ENCODE peak calls at places on chromosome 12, in four cellular contexts. D, X, I and L are unnamed samples.

GRCh38 chr12:51868821-51869489 is 18.9 kb upstream of the ANKRD33 start:
- DNase-seq in X (no peak), I (no peak), D (no peak), L (peak; percentile 33)

GRCh38 chr12:108989381-108989780 is 31.5 kb downstream of the SVOP start:
- DNase-seq in X (no peak), I (no peak), D (no peak), L (no peak)

GRCh38 chr12:120872487-120872886 is 31.7 kb downstream of the SPPL3 start:
- DNase-seq in X (no peak), I (no peak), D (no peak), L (no peak)

GRCh38 chr12:132145334-132145733 is 1.1 kb downstream of the NOC4L start:
- DNase-seq in I (no peak), D (no peak), X (no peak), L (no peak)

GRCh38 chr12:131609762-131610161 is 101.1 kb upstream of the SFSWAP start:
- DNase-seq in D (no peak), I (no peak), X (no peak), L (no peak)

GRCh38 chr12:79174656-79175055 is 310.1 kb downstream of the SYT1 start:
- DNase-seq in I (no peak), D (no peak), X (no peak), L (peak; percentile 73)

GRCh38 chr12:104213952-104214351 is 1.6 kb upstream of the TXNRD1 start:
- DNase-seq in I (no peak), D (no peak), X (no peak), L (no peak)

GRCh38 chr12:64236549-64236948 is 14.5 kb upstream of the KICS2 start:
- DNase-seq in X (no peak), D (no peak), I (no peak), L (no peak)

GRCh38 chr12:108812324-108812723 is 45.1 kb downstream of the SSH1 start:
- DNase-seq in X (no peak), I (no peak), D (no peak), L (no peak)

GRCh38 chr12:51362307-51362706 is 15.8 kb upstream of the CELA1 start:
- DNase-seq in X (no peak), D (no peak), I (no peak), L (no peak)

GRCh38 chr12:109130755-109131521 is 14.6 kb downstream of the ACACB start:
- DNase-seq in D (no peak), X (no peak), I (no peak), L (no peak)

GRCh38 chr12:127548123-127548553 is 718.8 kb upstream of the TMEM132C start:
- DNase-seq in X (no peak), D (no peak), I (no peak), L (no peak)

GRCh38 chr12:98227162-98227561 is 288.2 kb upstream of the TMPO start:
- DNase-seq in I (no peak), D (no peak), X (no peak), L (peak; percentile 39)

GRCh38 chr12:124412646-124413015 is 117.7 kb downstream of the RFLNA start:
- DNase-seq in X (no peak), D (no peak), I (no peak), L (no peak)

GRCh38 chr12:116172224-116172849 is 105.2 kb downstream of the MED13L start:
- DNase-seq in I (no peak), X (no peak), D (no peak), L (no peak)

GRCh38 chr12:96108321-96108720 is 72.9 kb upstream of the LTA4H start:
- DNase-seq in I (no peak), D (peak; percentile 52), X (peak; percentile 22), L (no peak)

GRCh38 chr12:50626026-50626425 is 121.2 kb downstream of the DIP2B start:
- DNase-seq in D (no peak), X (no peak), I (no peak), L (no peak)

GRCh38 chr12:43835264-43835655 is 621 bp upstream of the TMEM117 start:
- DNase-seq in D (peak; percentile 22), X (no peak), I (no peak), L (no peak)

GRCh38 chr12:63276537-63277365 is 125.8 kb upstream of the AVPR1A start:
- DNase-seq in D (no peak), I (no peak), X (no peak), L (peak; percentile 59)

GRCh38 chr12:109531411-109531810 is 41.9 kb downstream of the MMAB start:
- DNase-seq in I (no peak), X (no peak), D (no peak), L (peak; percentile 67)

GRCh38 chr12:116700066-116700465 is 37.8 kb downstream of the SPRING1 start:
- DNase-seq in D (no peak), X (no peak), I (no peak), L (no peak)

GRCh38 chr12:58633479-58633878 is 286.8 kb downstream of the LRIG3 start:
- DNase-seq in I (no peak), D (no peak), X (no peak), L (no peak)

GRCh38 chr12:90004319-90005074 is 295.9 kb upstream of the ATP2B1 start:
- DNase-seq in D (no peak), I (no peak), X (no peak), L (peak; percentile 54)

GRCh38 chr12:121799175-121799841 is 4.5 kb upstream of the SETD1B start:
- DNase-seq in I (peak; percentile 79), D (peak; percentile 69), X (peak; percentile 75), L (peak; percentile 84)

GRCh38 chr12:124524231-124524925 is 43.0 kb downstream of the NCOR2 start:
- DNase-seq in D (no peak), X (no peak), I (no peak), L (peak; percentile 81)

GRCh38 chr12:27623645-27624044 is 72.6 kb upstream of the REP15 start:
- DNase-seq in D (no peak), I (no peak), X (no peak), L (peak; percentile 33)

GRCh38 chr12:5525783-5526367 is 94.0 kb downstream of the NTF3 start:
- DNase-seq in I (no peak), X (no peak), D (no peak), L (no peak)

GRCh38 chr12:119949145-119949544 is 39.9 kb upstream of the BICDL1 start:
- DNase-seq in D (no peak), X (no peak), I (no peak), L (no peak)

GRCh38 chr12:130555628-130556485 is 160.2 kb downstream of the RIMBP2 start:
- DNase-seq in I (no peak), X (no peak), D (no peak), L (no peak)

GRCh38 chr12:91885851-91886250 is 259.8 kb downstream of the BTG1 start:
- DNase-seq in I (no peak), X (no peak), D (no peak), L (no peak)

GRCh38 chr12:12622418-12622817 is 10.7 kb downstream of the CREBL2 start:
- DNase-seq in I (no peak), X (no peak), D (peak; percentile 74), L (no peak)

GRCh38 chr12:105409881-105410471 is 79.5 kb downstream of the C12orf75 start:
- DNase-seq in D (peak; percentile 6), X (no peak), I (no peak), L (peak; percentile 84)

GRCh38 chr12:121626853-121627623 is 708 bp downstream of the ORAI1 start:
- DNase-seq in D (peak; percentile 80), X (peak; percentile 92), I (peak; percentile 62), L (peak; percentile 75)

GRCh38 chr12:95762123-95762785 is 28.3 kb downstream of the NTN4 start:
- DNase-seq in D (no peak), X (no peak), I (no peak), L (no peak)

GRCh38 chr12:125120566-125120965 is 55.3 kb downstream of the AACS start:
- DNase-seq in D (no peak), I (no peak), X (no peak), L (no peak)

GRCh38 chr12:3204716-3205617 is 127.8 kb downstream of the TSPAN9 start:
- DNase-seq in D (no peak), X (no peak), I (no peak), L (no peak)

GRCh38 chr12:6345319-6346071 is 3.6 kb upstream of the TNFRSF1A start:
- DNase-seq in X (peak; percentile 70), I (no peak), D (no peak), L (peak; percentile 96)

GRCh38 chr12:42145197-42145549 is 499 bp upstream of the GXYLT1 start:
- DNase-seq in I (no peak), D (no peak), X (no peak), L (no peak)

GRCh38 chr12:94616217-94616729 is 34.1 kb downstream of the TMCC3 start:
- DNase-seq in I (no peak), X (no peak), D (no peak), L (peak; percentile 51)
- H3K4me3 ChIP-seq in I (no peak overlapping the region), X (no peak overlapping the region), D (no peak overlapping the region), L (no peak overlapping the region)

GRCh38 chr12:34397591-34398365 is 375.5 kb downstream of the ALG10 start:
- DNase-seq in D (no peak), I (peak; percentile 34), X (peak; percentile 6), L (no peak)
- H3K9me3 ChIP-seq in D (peaks cover 63% of the 10 kb centered on the region), I (peaks cover 96% of the 10 kb centered on the region), X (no peaks in the 10 kb centered on the region), L (no peaks in the 10 kb centered on the region)

GRCh38 chr12:48419409-48419935 is 52.9 kb upstream of the ANP32D start:
- DNase-seq in I (no peak), X (no peak), D (no peak), L (no peak)
- H3K4me3 ChIP-seq in I (no peak overlapping the region), X (no peak overlapping the region), D (no peak overlapping the region), L (no peak overlapping the region)

GRCh38 chr12:75020068-75020557 is 189.5 kb downstream of the KCNC2 start:
- DNase-seq in D (no peak), I (no peak), X (no peak), L (no peak)
- H3K9me3 ChIP-seq in D (peaks cover 20% of the 10 kb centered on the region), I (peaks cover 28% of the 10 kb centered on the region), X (peaks cover 10% of the 10 kb centered on the region), L (no peaks in the 10 kb centered on the region)

GRCh38 chr12:1606021-1606622 is 11.7 kb upstream of the FBXL14 start:
- DNase-seq in I (peak; percentile 86), X (peak; percentile 52), D (no peak), L (peak; percentile 91)
- H3K4me3 ChIP-seq in I (peak overlapping the region; percentile 43), X (no peak overlapping the region), D (no peak overlapping the region), L (peak overlapping the region; percentile 17)

GRCh38 chr12:48601013-48601756 is 31.3 kb upstream of the LALBA start:
- DNase-seq in X (no peak), D (no peak), I (no peak), L (peak; percentile 15)
- H3K9me3 ChIP-seq in X (peaks cover 4% of the 10 kb centered on the region), D (peaks cover 22% of the 10 kb centered on the region), I (peaks cover 21% of the 10 kb centered on the region), L (no peaks in the 10 kb centered on the region)

GRCh38 chr12:77560714-77561113 is 270.0 kb upstream of the NAV3 start:
- DNase-seq in D (no peak), X (no peak), I (no peak), L (no peak)
- H3K4me3 ChIP-seq in D (no peak overlapping the region), X (no peak overlapping the region), I (no peak overlapping the region), L (no peak overlapping the region)

DNA sequence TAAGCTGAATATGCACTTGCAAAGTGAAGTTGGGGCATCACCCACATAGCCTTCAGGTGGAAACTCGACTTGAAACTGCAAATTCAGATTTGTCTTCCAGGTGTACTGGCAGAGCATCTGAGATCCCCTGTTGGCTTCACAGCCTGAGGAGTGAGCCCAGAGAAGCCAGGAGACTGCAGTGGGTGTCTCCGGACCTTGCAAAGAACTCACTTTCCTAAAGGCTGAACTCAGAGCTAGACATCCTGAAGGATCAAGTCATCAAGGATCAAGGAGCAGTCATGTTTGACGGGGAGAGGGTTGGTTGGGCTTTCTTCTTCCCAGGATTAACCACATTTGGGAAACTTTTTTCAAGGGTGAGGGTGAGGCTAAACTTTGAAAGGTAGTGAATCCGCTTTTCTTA is 9.1 kb upstream of the HOXC13 start:
- DNase-seq in I (no peak), X (no peak), D (no peak), L (no peak)
- H3K9me3 ChIP-seq in I (no peaks in the 10 kb centered on the region), X (no peaks in the 10 kb centered on the region), D (no peaks in the 10 kb centered on the region), L (no peaks in the 10 kb centered on the region)